ENCODE peak calls at places on chromosomes 13 and 19, in five cellular contexts. K, W, Q, G and F are unnamed samples. For H3K4me1, the result is how much of the 10 kb centered on the place peaks cover.

GRCh38 chr13:99822820-99823219 is 148.7 kb downstream of the ZIC5 start:
- DNase-seq in K (no peak), W (no peak), Q (no peak), G (no peak), F (no peak)

GRCh38 chr13:32901994-32902780 is 114.0 kb upstream of the KL start:
- DNase-seq in K (no peak), W (no peak), Q (no peak), G (no peak), F (no peak)

GRCh38 chr13:91247768-91248167 is 99.7 kb upstream of the MIR17HG start:
- DNase-seq in K (no peak), W (no peak), Q (no peak), G (no peak), F (no peak)

GRCh38 chr19:48296963-48297734 is 27.3 kb downstream of the ZNF114 start:
- DNase-seq in K (no peak), W (no peak), Q (no peak), G (no peak), F (no peak)

GRCh38 chr19:13260883-13261653 is 110.9 kb downstream of the IER2 start:
- DNase-seq in K (no peak), W (no peak), Q (no peak), G (no peak), F (no peak)

GRCh38 chr19:6697291-6697690 is 23.2 kb downstream of the C3 start:
- DNase-seq in K (no peak), W (no peak), Q (peak), G (no peak), F (no peak)

GRCh38 chr13:99314640-99315176 is 7.5 kb upstream of the GPR183 start:
- DNase-seq in K (no peak), W (no peak), Q (no peak), G (no peak), F (no peak)

GRCh38 chr13:25733696-25734435 is 317.9 kb downstream of the SHISA2 start:
- DNase-seq in K (no peak), W (no peak), Q (no peak), G (no peak), F (no peak)

GRCh38 chr13:99416411-99417121 is 84.7 kb upstream of the TM9SF2 start:
- DNase-seq in K (no peak), W (peak), Q (no peak), G (no peak), F (peak)

GRCh38 chr19:40974633-40975037 is 16.4 kb upstream of the CYP2B6 start:
- DNase-seq in K (peak), W (peak), Q (peak), G (peak), F (peak)

DNA sequence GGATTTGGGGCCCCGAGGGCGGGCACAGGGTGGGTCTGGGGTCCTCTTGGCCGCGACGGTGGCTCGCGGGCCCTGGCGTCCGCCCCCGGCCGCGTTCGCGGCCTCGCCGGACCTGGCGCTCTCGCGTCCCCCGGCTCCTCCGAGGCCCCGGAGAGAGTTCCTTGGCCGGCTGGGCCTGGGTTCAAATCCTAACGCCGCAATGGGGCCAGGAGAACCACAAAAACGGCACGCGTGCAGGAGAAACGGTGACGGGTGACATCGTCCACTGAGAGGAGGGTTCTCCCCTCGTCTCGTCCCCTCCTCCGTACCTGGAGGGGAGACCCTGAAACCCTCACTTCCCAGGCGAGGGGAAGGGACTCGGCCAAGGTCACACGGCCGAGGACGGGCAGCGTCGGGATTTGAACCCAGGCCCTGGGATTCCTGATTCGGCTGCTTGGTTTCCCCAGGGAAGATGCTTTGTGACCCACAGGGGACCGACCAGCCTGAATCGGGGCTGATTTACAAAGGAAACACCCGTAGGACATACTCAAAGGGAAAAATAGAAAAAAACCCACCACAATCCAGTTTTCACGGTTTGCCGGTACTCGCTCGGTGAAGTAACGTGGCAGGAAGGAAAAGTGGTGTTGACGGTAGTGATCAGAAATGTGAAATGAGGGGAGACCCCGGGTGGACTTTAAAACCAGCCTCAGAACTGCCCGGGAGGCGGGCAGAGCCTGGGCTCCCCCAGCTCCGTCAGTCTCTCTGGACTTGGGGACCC is 692 bp downstream of the SAFB start:
- DNase-seq in K (peak), W (peak), Q (no peak), G (no peak), F (no peak)
- H3K4me1 ChIP-seq in K (half or more), W (half or more), Q (half or more), G (half or more), F (half or more)

GRCh38 chr19:54364775-54365257 is at the start of gene LAIR1:
- DNase-seq in K (no peak), W (peak), Q (no peak), G (no peak), F (peak)
- H3K4me3 ChIP-seq in K (peak), W (peak), Q (no peak), G (peak), F (peak)

DNA sequence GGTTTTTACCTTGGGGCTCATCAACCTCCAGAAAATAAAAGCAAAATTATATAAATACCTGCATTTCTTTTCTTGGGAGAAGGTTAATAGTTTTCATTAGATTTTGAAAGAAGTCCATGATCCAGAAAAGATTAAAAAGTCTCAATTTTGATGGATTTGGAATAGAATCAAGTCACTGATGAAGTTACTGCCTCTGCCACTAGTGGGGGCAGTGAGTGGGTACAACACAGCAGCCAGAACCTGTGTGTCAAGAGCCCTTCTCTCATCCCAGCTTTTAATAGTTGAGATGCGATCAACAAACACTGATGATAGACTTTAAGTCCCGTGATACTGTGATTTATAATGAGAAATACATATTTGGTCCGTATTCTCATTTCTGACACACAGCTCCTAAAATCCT is 686.7 kb downstream of the DIAPH3 start:
- DNase-seq in K (no peak), W (no peak), Q (no peak), G (no peak), F (no peak)
- TF ChIP-seq CTCF in K (peak), W (no peak), Q (no peak), G (no peak), F (no peak)

GRCh38 chr13:40981949-40982348 is 37.2 kb downstream of the ELF1 start:
- DNase-seq in K (no peak), W (no peak), Q (no peak), G (no peak), F (no peak)

GRCh38 chr13:40980466-40980865 is 38.6 kb downstream of the ELF1 start:
- DNase-seq in K (no peak), W (no peak), Q (no peak), G (no peak), F (no peak)

GRCh38 chr13:40981361-40981760 is 37.8 kb downstream of the ELF1 start:
- DNase-seq in K (no peak), W (no peak), Q (no peak), G (no peak), F (no peak)

GRCh38 chr13:40982772-40983171 is 36.3 kb downstream of the ELF1 start:
- DNase-seq in K (peak), W (no peak), Q (no peak), G (no peak), F (no peak)

GRCh38 chr13:40979232-40979631 is 39.9 kb downstream of the ELF1 start:
- DNase-seq in K (no peak), W (no peak), Q (no peak), G (no peak), F (no peak)
- H3K4me1 ChIP-seq in K (under half), W (half or more), Q (under half), G (half or more), F (half or more)